ENCODE peak calls at places on chromosomes 12 and 14, in four cellular contexts. T, Q, A and N are unnamed samples.
A peak's percentile ranks its signal among the peaks of the same experiment; 100 is the strongest.

GRCh38 chr12:40075458-40075857 is 30.4 kb downstream of the SLC2A13 start:
- DNase-seq in T (no peak), Q (no peak), A (no peak), N (no peak)

GRCh38 chr14:19823765-19824164 is 20.2 kb downstream of the OR4N2 start:
- DNase-seq in T (no peak), Q (no peak), A (no peak), N (no peak)

GRCh38 chr12:109830267-109830666 is 2.9 kb downstream of the TRPV4 start:
- DNase-seq in T (no peak), Q (no peak), A (no peak), N (no peak)

GRCh38 chr12:109330282-109330681 is 17.4 kb upstream of the MYO1H start:
- DNase-seq in T (no peak), Q (no peak), A (no peak), N (no peak)

GRCh38 chr14:94145902-94146527 is 16.6 kb upstream of the IFI27L2 start:
- DNase-seq in T (no peak), Q (no peak), A (no peak), N (no peak)

GRCh38 chr14:34568803-34569202 is 29.3 kb upstream of the EAPP start:
- DNase-seq in T (no peak), Q (no peak), A (no peak), N (no peak)

GRCh38 chr12:113019045-113019444 is 37.5 kb upstream of the DTX1 start:
- DNase-seq in T (no peak), Q (no peak), A (no peak), N (no peak)

GRCh38 chr12:58171914-58172313 is 230.5 kb downstream of the ATP23 start:
- DNase-seq in T (no peak), Q (no peak), A (no peak), N (no peak)

GRCh38 chr12:94640134-94640928 is 10.0 kb downstream of the TMCC3 start:
- DNase-seq in T (no peak), Q (no peak), A (no peak), N (no peak)

GRCh38 chr14:105076296-105076804 is 11.1 kb upstream of the GPR132 start:
- DNase-seq in T (no peak), Q (no peak), A (no peak), N (no peak)

GRCh38 chr12:120515496-120515895 is 13.5 kb downstream of the COQ5 start:
- DNase-seq in T (no peak), Q (no peak), A (no peak), N (no peak)

GRCh38 chr12:118053071-118053985 is 7.7 kb downstream of the WSB2 start:
- DNase-seq in T (no peak), Q (peak; percentile 40), A (no peak), N (no peak)

GRCh38 chr14:72523397-72524157 is 370.3 kb downstream of the DPF3 start:
- DNase-seq in T (no peak), Q (no peak), A (no peak), N (no peak)

GRCh38 chr14:40417777-40418401 is 985.7 kb upstream of the FBXO33 start:
- DNase-seq in T (peak; percentile 13), Q (peak; percentile 62), A (peak; percentile 4), N (peak; percentile 29)

GRCh38 chr14:65704850-65705249 is 292.3 kb downstream of the FUT8 start:
- DNase-seq in T (no peak), Q (no peak), A (no peak), N (no peak)

GRCh38 chr12:110330544-110330943 is 49.5 kb downstream of the ATP2A2 start:
- DNase-seq in T (no peak), Q (no peak), A (no peak), N (no peak)

GRCh38 chr12:25463005-25463404 is 90.1 kb downstream of the LMNTD1 start:
- DNase-seq in T (no peak), Q (no peak), A (no peak), N (no peak)

GRCh38 chr12:110600254-110600653 is 13.7 kb upstream of the TCTN1 start:
- DNase-seq in T (peak; percentile 30), Q (peak; percentile 70), A (peak; percentile 56), N (peak; percentile 55)

GRCh38 chr12:1605129-1606020 is 11.0 kb upstream of the FBXL14 start:
- DNase-seq in T (peak; percentile 79), Q (peak; percentile 70), A (peak; percentile 89), N (peak; percentile 78)

GRCh38 chr14:21075719-21076437 is 5.8 kb downstream of the ARHGEF40 start:
- DNase-seq in T (peak; percentile 52), Q (no peak), A (no peak), N (no peak)

GRCh38 chr14:87888136-87888999 is 104.6 kb downstream of the GALC start:
- DNase-seq in T (peak; percentile 12), Q (peak; percentile 14), A (peak; percentile 55), N (no peak)

GRCh38 chr12:122848471-122849351 is 13.5 kb downstream of the HIP1R start:
- DNase-seq in T (no peak), Q (no peak), A (no peak), N (no peak)

GRCh38 chr12:83256581-83256980 is 569.9 kb downstream of the TMTC2 start:
- DNase-seq in T (no peak), Q (no peak), A (no peak), N (no peak)

GRCh38 chr12:50174971-50175715 is 8.0 kb upstream of the CERS5 start:
- DNase-seq in T (peak; percentile 64), Q (peak; percentile 62), A (peak; percentile 82), N (peak; percentile 58)

GRCh38 chr12:93325855-93326254 is 51.9 kb upstream of the NUDT4 start:
- DNase-seq in T (no peak), Q (no peak), A (no peak), N (no peak)

GRCh38 chr14:74875204-74875603 is 741 bp downstream of the PROX2 start:
- DNase-seq in T (no peak), Q (no peak), A (no peak), N (no peak)

DNA sequence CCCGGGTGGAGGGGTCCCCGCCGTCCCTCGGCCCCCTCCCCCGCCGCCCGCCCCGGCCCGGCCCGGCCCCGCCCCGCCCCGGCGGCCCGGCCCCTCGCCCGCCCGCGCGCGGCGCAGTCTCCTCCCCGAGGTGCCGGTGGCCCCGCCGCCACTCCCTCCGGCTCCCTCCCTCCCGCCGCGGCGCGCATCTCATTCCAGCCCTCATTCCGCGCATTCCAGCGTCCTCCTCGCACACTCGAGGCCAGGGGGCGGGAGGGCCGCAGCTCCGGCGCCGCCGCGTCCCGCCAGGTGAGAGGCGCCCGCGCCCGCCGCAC is at the start of gene TEAD4:
- DNase-seq in T (peak; percentile 94), Q (peak; percentile 82), A (peak; percentile 76), N (peak; percentile 39)
- TF ChIP-seq ELF1 in T (no peak), Q (peak; percentile 8), A (no peak), N (no peak)

GRCh38 chr12:62328296-62328921 is 68.2 kb downstream of the USP15 start:
- DNase-seq in T (peak; percentile 1), Q (no peak), A (no peak), N (no peak)

GRCh38 chr12:62335057-62335456 is 74.9 kb downstream of the USP15 start:
- DNase-seq in T (no peak), Q (no peak), A (no peak), N (no peak)

GRCh38 chr12:62335801-62336200 is 75.6 kb downstream of the USP15 start:
- DNase-seq in T (no peak), Q (no peak), A (no peak), N (no peak)

GRCh38 chr12:62332598-62332997 is 72.4 kb downstream of the USP15 start:
- DNase-seq in T (no peak), Q (no peak), A (no peak), N (no peak)

GRCh38 chr12:62331306-62331705 is 71.1 kb downstream of the USP15 start:
- DNase-seq in T (no peak), Q (no peak), A (no peak), N (no peak)
- TF ChIP-seq ELF1 in T (no peak), Q (no peak), A (no peak), N (no peak)

GRCh38 chr12:24293549-24293948 is 344.1 kb upstream of the SOX5 start:
- DNase-seq in T (no peak), Q (no peak), A (no peak), N (no peak)
- TF ChIP-seq ELF1 in T (no peak), Q (no peak), A (no peak), N (no peak)

GRCh38 chr14:77066555-77067172 is 31.4 kb upstream of the CIPC start:
- DNase-seq in T (no peak), Q (no peak), A (no peak), N (no peak)

GRCh38 chr14:77068515-77069200 is 29.4 kb upstream of the CIPC start:
- DNase-seq in T (no peak), Q (no peak), A (no peak), N (no peak)

GRCh38 chr14:77065851-77066554 is 32.1 kb upstream of the CIPC start:
- DNase-seq in T (no peak), Q (no peak), A (no peak), N (no peak)

GRCh38 chr14:77069551-77069950 is 28.5 kb upstream of the CIPC start:
- DNase-seq in T (no peak), Q (no peak), A (no peak), N (no peak)

GRCh38 chr14:77067632-77068514 is 30.2 kb upstream of the CIPC start:
- DNase-seq in T (peak; percentile 84), Q (no peak), A (peak; percentile 61), N (peak; percentile 42)
- TF ChIP-seq ELF1 in T (no peak), Q (no peak), A (no peak), N (no peak)

DNA sequence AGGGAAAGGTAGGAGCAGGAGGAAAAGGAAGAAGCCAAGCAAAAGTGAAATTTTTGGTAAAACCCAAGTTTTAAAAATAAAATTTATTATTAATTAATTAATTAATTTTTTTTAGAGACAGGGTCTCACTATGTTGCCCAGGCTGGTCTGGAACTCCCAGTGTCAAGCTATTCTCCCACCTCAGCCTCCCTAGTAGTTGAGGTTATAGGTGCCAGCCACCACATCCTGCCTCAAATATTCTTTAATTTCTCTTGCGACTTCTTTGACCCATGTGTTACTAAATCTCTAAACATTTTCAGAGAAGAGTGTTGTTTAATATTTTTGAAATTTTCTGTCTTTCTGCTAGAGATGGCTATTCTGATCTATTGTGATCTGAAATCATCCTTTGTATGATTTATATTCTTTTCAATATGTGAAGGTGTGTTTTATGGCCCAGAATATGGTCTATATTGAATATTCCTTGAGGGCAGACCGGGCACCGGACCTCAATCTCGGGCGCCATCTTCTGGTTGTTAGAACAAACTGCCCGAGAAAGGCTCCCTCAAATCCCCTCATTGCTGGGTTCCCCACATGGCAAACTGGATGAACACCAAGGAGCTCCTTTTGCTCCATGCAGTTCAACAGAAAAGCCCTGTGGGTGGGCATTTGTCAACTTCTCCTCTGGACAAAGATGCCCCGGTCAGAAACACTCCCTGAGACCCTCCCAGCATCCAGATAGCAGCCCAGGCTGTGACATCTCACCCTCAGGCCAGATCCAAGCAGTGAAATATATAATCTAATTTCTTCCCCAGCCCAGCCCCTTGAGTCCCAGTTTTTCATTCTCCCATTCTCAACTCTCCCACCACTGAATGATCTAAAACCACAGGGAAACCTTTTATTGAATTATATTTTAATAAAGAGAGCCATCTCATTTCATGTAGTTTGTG is 110.5 kb downstream of the ASCL4 start:
- DNase-seq in T (peak; percentile 74), Q (peak; percentile 58), A (peak; percentile 77), N (peak; percentile 41)
- TF ChIP-seq ELF1 in T (no peak), Q (no peak), A (no peak), N (no peak)

DNA sequence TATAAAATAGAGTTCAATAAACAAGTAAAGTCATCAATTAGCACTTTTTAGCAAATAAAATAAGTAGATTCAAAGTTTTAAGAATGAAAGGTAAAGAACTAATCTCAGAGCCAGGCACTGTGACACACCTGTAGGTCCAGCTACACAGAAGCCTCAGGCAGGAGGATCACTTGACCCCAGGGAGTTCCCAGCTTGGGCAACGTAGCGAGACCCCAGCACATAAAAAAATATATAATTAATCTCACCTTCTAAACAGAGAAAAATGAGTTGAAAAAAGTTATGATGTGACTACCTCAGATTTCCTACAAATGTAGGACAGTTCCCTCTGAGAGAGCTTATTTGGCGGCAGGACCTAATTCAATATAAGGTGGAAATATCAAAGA is 19.3 kb downstream of the DAD1 start:
- DNase-seq in T (no peak), Q (no peak), A (no peak), N (no peak)
- TF ChIP-seq ELF1 in T (no peak), Q (no peak), A (no peak), N (no peak)